ENCODE peak calls at places on chromosome 14, in five cellular contexts. J, F, T, Y and S are unnamed samples.

GRCh38 chr14:23114669-23115491 is 4.2 kb downstream of the CEBPE start:
- DNase-seq in Y (no peak), J (no peak), F (no peak), T (no peak), S (no peak)

GRCh38 chr14:26730929-26731618 is 133.2 kb upstream of the NOVA1 start:
- DNase-seq in T (no peak), J (peak), Y (no peak), F (no peak), S (no peak)

GRCh38 chr14:100532154-100532915 is 54.9 kb downstream of the BEGAIN start:
- DNase-seq in T (peak), J (peak), Y (peak), F (no peak), S (no peak)

GRCh38 chr14:79098324-79098723 is 928.2 kb downstream of the NRXN3 start:
- DNase-seq in F (no peak), Y (no peak), T (peak), J (no peak), S (no peak)

GRCh38 chr14:97306785-97307246 is 509.6 kb downstream of the VRK1 start:
- DNase-seq in T (no peak), Y (no peak), J (no peak), F (no peak), S (no peak)

GRCh38 chr14:43535231-43535838 is 971.7 kb downstream of the FSCB start:
- DNase-seq in J (peak), F (no peak), T (no peak), Y (no peak), S (no peak)

GRCh38 chr14:81668626-81669274 is 135.1 kb upstream of the SEL1L start:
- DNase-seq in Y (no peak), J (no peak), F (no peak), T (no peak), S (no peak)

GRCh38 chr14:100806386-100806785 is 19.5 kb upstream of the MEG3 start:
- DNase-seq in J (no peak), F (peak), Y (no peak), T (no peak), S (no peak)

GRCh38 chr14:55745906-55746305 is 165.9 kb downstream of the KTN1 start:
- DNase-seq in F (no peak), J (no peak), T (no peak), Y (no peak), S (no peak)

GRCh38 chr14:63752449-63753169 is 24.7 kb upstream of the SGPP1 start:
- DNase-seq in F (peak), J (no peak), Y (no peak), T (no peak), S (no peak)

GRCh38 chr14:60805881-60806569 is 71.5 kb downstream of the MNAT1 start:
- DNase-seq in Y (no peak), T (no peak), F (no peak), J (no peak), S (no peak)

DNA sequence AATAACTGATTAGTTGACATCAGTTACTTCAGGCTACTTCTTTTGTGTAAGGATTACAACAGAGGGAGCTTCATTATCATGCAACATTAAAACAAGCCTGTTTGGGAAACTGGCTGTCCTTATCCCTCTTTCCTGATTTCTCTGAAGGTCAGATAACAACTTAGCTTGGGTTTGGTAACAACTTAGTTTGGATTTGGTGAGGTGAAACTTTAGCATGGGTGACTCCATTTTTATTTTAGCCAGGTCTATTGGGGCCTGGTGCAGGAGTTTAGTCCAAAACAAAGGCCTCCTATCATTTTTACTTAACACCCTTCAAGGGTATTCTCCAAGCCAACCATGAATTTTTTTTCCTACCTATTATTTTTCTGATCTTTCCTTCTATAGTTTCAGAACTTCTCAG is 1.1 kb upstream of the ZFYVE1 start:
- DNase-seq in T (no peak), J (no peak), F (no peak), Y (no peak), S (no peak)
- H3K27ac ChIP-seq in T (no peak), J (peak), F (no peak), Y (no peak), S (no peak)

GRCh38 chr14:93286212-93286890 is 46.5 kb downstream of the BTBD7 start:
- DNase-seq in Y (no peak), T (no peak), J (no peak), F (no peak), S (no peak)
- H3K27ac ChIP-seq in Y (no peak), T (no peak), J (no peak), F (no peak), S (no peak)

GRCh38 chr14:75343914-75344313 is 65.3 kb downstream of the FOS start:
- DNase-seq in F (no peak), Y (no peak), T (no peak), J (no peak), S (no peak)
- H3K27ac ChIP-seq in F (no peak), Y (no peak), T (no peak), J (no peak), S (no peak)

GRCh38 chr14:95674613-95675012 is 11.6 kb upstream of the TCL1B start:
- DNase-seq in F (no peak), J (no peak), Y (no peak), T (no peak), S (no peak)
- H3K27ac ChIP-seq in F (no peak), J (no peak), Y (no peak), T (no peak), S (no peak)

GRCh38 chr14:94292872-94293577 is at the start of gene SERPINA10:
- DNase-seq in T (no peak), Y (no peak), J (no peak), F (no peak), S (no peak)

GRCh38 chr14:94290197-94290596 is 2.9 kb downstream of the SERPINA10 start:
- DNase-seq in J (peak), F (no peak), Y (no peak), T (no peak), S (no peak)

GRCh38 chr14:94291906-94292525 is 1.1 kb downstream of the SERPINA10 start:
- DNase-seq in J (no peak), T (peak), Y (no peak), F (no peak), S (no peak)

GRCh38 chr14:94292526-94292871 is 569 bp downstream of the SERPINA10 start:
- DNase-seq in T (peak), F (no peak), J (no peak), Y (no peak), S (no peak)

DNA sequence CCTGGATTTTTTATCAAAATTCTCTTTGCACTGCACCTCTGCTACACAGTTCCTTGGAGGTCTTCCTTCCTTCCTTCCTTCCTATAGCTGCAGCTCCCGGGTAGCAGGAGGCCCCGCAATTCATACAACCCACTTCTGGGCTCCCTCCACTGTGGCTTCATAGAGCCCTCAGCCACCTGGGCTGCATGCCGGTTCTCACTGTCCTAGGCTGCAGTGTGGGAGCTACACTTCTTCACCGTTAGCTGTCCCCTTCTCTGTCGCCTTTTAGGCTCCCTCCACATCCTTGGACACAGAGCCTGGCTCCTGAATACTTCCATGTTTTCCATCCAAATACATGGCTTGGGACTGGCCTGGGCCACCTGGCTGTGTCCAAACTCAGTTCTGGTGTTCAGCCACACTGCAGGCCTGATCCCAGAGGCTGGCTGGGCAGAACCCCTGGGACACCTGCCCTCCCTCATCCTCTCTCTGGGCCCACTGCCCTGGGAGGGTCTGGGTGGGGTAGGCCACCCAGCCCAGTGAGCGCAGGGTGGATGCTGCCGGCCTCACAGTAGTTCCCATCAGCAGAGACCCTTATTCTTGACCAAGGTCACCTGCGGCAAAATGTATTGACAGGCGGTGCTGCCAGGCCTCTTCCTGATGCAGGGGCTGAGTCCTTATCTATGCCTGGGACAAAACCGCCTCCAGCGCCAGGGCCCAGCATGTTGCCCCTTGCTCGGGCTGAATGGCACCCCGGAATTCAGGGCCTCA is 1.7 kb downstream of the SERPINA10 start:
- DNase-seq in Y (no peak), T (no peak), J (no peak), F (no peak), S (no peak)
- H3K27ac ChIP-seq in Y (no peak), T (no peak), J (no peak), F (no peak), S (no peak)

DNA sequence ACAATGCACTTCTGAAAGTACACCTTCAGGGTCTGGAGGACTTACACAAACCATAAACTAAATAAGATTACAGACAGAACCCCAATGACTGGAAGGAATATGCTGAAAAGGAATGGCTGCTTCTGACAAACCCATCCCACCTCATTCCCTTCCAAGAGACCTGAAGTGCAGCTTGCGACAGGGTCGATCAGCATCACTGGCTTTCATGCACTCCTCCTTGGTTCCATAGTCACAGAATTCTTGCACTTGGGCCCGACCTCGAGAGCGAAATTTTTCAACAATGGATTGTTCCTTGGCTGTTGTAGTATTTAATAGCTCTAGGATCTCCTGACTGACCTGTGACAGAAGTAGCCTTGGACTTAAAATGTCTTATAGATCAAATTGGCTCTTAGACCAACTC is 9.6 kb downstream of the METTL3 start:
- DNase-seq in F (no peak), T (no peak), J (no peak), Y (no peak), S (no peak)
- H3K27ac ChIP-seq in F (no peak), T (no peak), J (no peak), Y (no peak), S (no peak)

GRCh38 chr14:91888641-91889476 is 21.5 kb upstream of the TC2N start:
- DNase-seq in F (no peak), Y (no peak), J (no peak), T (no peak), S (peak)
- H3K27ac ChIP-seq in F (peak), Y (peak), J (peak), T (peak), S (peak)

DNA sequence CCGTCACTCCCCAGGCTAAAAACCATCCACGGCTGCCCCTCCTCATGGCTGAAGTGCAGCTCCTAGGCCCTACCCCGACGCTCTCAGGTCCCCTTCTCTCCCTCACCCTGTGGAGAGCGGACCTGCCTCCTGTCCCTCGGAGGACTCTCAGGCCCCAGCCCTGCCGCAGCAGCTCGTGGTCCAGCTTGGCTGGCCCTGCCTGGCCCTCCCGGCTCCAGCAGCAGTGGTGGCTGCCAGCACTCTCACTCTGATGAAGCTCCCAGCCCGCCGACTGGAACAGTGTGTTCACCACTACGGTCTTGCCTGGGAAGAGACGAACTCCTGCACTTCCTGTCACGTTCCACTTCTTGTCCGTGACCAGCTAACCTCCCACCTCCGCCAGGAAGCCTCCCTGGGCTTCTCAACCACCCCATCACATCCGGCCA is 11.1 kb downstream of the BAG5 start:
- DNase-seq in J (peak), Y (peak), F (peak), T (no peak), S (no peak)
- H3K27ac ChIP-seq in J (peak), Y (peak), F (peak), T (peak), S (peak)